ENCODE peak calls at places on chromosome X, in five cellular contexts. K is stimulated activated CD8-positive, alpha-beta memory T cell treated with anti-CD3 and anti-CD28 coated beads, Interleukin-4, amount 100 ng/mL, for 48 hours; Z is heart right ventricle; X is GM03348; I is NCI-H1092. S is an unnamed sample.
A peak's percentile ranks its signal among the peaks of the same experiment; 100 is the strongest.

GRCh38 chrX:150074175-150074574 is 135.9 kb upstream of the EOLA2 start:
- DNase-seq in K (no peak), Z (no peak), X (no peak), I (no peak), S (no peak)

GRCh38 chrX:120731386-120731785 is 101.5 kb upstream of the C1GALT1C1 start:
- DNase-seq in K (no peak), Z (no peak), X (peak; percentile 26), I (no peak), S (no peak)

GRCh38 chrX:39819921-39820849 is 277.6 kb downstream of the BCOR start:
- DNase-seq in K (no peak), Z (no peak), X (no peak), I (no peak), S (no peak)

GRCh38 chrX:9928083-9928482 is 39.1 kb upstream of the CLDN34 start:
- DNase-seq in K (no peak), Z (no peak), X (no peak), I (peak; percentile 19), S (no peak)

GRCh38 chrX:101078716-101079115 is at the start of gene TMEM35A:
- DNase-seq in K (no peak), Z (no peak), X (peak; percentile 33), I (peak; percentile 8), S (no peak)

GRCh38 chrX:73214366-73215094 is at the start of gene NAP1L2:
- DNase-seq in K (peak; percentile 31), Z (peak; percentile 12), X (peak; percentile 8), I (no peak), S (no peak)

GRCh38 chrX:77691916-77692315 is 94.1 kb downstream of the ATRX start:
- DNase-seq in K (no peak), Z (no peak), X (no peak), I (no peak), S (no peak)

GRCh38 chrX:3548743-3549441 is 164.6 kb downstream of the PRKX start:
- DNase-seq in K (no peak), Z (no peak), X (peak; percentile 47), I (peak; percentile 29), S (no peak)

GRCh38 chrX:1407035-1407434 is 15.1 kb upstream of the SLC25A6 start:
- DNase-seq in K (no peak), Z (no peak), X (no peak), I (no peak), S (no peak)

GRCh38 chrX:104282326-104282725 is 27.6 kb upstream of the ESX1 start:
- DNase-seq in K (no peak), Z (no peak), X (no peak), I (no peak), S (no peak)

GRCh38 chrX:106619797-106620196 is 8.0 kb downstream of the RADX start:
- DNase-seq in K (no peak), Z (no peak), X (peak; percentile 2), I (no peak), S (no peak)

GRCh38 chrX:135416546-135416945 is 5.2 kb upstream of the SMIM10L2A start:
- DNase-seq in K (no peak), Z (no peak), X (no peak), I (no peak), S (no peak)

GRCh38 chrX:45368705-45369104 is 168.0 kb upstream of the DIPK2B start:
- DNase-seq in K (no peak), Z (no peak), X (no peak), I (no peak), S (no peak)

GRCh38 chrX:16853537-16853936 is 16.6 kb downstream of the RBBP7 start:
- DNase-seq in K (no peak), Z (no peak), X (no peak), I (no peak), S (no peak)

GRCh38 chrX:71910526-71911022 is at the start of gene NHSL2:
- DNase-seq in K (peak; percentile 38), Z (peak; percentile 34), X (peak; percentile 41), I (peak; percentile 25), S (no peak)

GRCh38 chrX:38891641-38892413 is 90.6 kb downstream of the MID1IP1 start:
- DNase-seq in K (peak; percentile 24), Z (no peak), X (no peak), I (no peak), S (no peak)

GRCh38 chrX:96181571-96181970 is 503.1 kb upstream of the DIAPH2 start:
- DNase-seq in K (no peak), Z (no peak), X (no peak), I (no peak), S (no peak)

GRCh38 chrX:63128509-63128908 is 222.6 kb downstream of the SPIN4 start:
- DNase-seq in K (peak; percentile 28), Z (no peak), X (peak; percentile 2), I (no peak), S (no peak)

GRCh38 chrX:134431894-134432293 is 28.1 kb upstream of the HPRT1 start:
- DNase-seq in K (no peak), Z (no peak), X (peak; percentile 23), I (no peak), S (no peak)

GRCh38 chrX:66918511-66918910 is 279.6 kb upstream of the EDA2R start:
- DNase-seq in K (no peak), Z (no peak), X (no peak), I (no peak), S (no peak)

GRCh38 chrX:49192722-49193328 is 6.7 kb upstream of the PRICKLE3 start:
- DNase-seq in K (peak; percentile 59), Z (no peak), X (peak; percentile 23), I (no peak), S (no peak)

GRCh38 chrX:19846995-19847790 is 40.2 kb downstream of the SH3KBP1 start:
- DNase-seq in K (peak; percentile 52), Z (no peak), X (peak; percentile 79), I (no peak), S (no peak)

GRCh38 chrX:120036704-120037103 is 40.8 kb downstream of the RHOXF2B start:
- DNase-seq in K (no peak), Z (no peak), X (no peak), I (no peak), S (no peak)

GRCh38 chrX:67780694-67781109 is 236.9 kb downstream of the AR start:
- DNase-seq in K (no peak), Z (peak; percentile 58), X (peak; percentile 68), I (peak; percentile 14), S (peak; percentile 94)

GRCh38 chrX:153922932-153923857 is 2.9 kb downstream of the ARHGAP4 start:
- DNase-seq in K (no peak), Z (peak; percentile 82), X (peak; percentile 61), I (peak; percentile 54), S (no peak)

GRCh38 chrX:40933132-40934078 is 151.8 kb upstream of the USP9X start:
- DNase-seq in K (peak; percentile 28), Z (no peak), X (peak; percentile 35), I (no peak), S (no peak)

GRCh38 chrX:140712413-140713173 is 3.0 kb downstream of the LINC00632 start:
- DNase-seq in K (peak; percentile 26), Z (peak; percentile 66), X (peak; percentile 3), I (no peak), S (peak; percentile 85)

GRCh38 chrX:115402299-115402698 is 112.8 kb downstream of the LUZP4 start:
- DNase-seq in K (no peak), Z (no peak), X (no peak), I (no peak), S (no peak)

GRCh38 chrX:154657226-154657805 is 3.9 kb upstream of the CTAG2 start:
- DNase-seq in K (no peak), Z (no peak), X (no peak), I (no peak), S (no peak)

GRCh38 chrX:120207009-120207610 is 43.5 kb upstream of the ZBTB33 start:
- DNase-seq in K (no peak), Z (no peak), X (no peak), I (no peak), S (no peak)

GRCh38 chrX:9566150-9566621 is 101.3 kb downstream of the TBL1X start:
- DNase-seq in K (peak; percentile 23), Z (peak; percentile 16), X (peak; percentile 68), I (no peak), S (peak; percentile 85)

GRCh38 chrX:110310896-110311295 is 7.0 kb downstream of the AMMECR1 start:
- DNase-seq in K (peak; percentile 31), Z (no peak), X (no peak), I (no peak), S (no peak)

GRCh38 chrX:30979271-30979670 is 90.2 kb upstream of the TAB3 start:
- DNase-seq in K (no peak), Z (no peak), X (no peak), I (no peak), S (no peak)

GRCh38 chrX:70423937-70424336 is 823 bp downstream of the GDPD2 start:
- DNase-seq in K (no peak), Z (no peak), X (no peak), I (no peak), S (no peak)

GRCh38 chrX:112867570-112867969 is 26.9 kb upstream of the AMOT start:
- DNase-seq in K (no peak), Z (no peak), X (no peak), I (no peak), S (no peak)

GRCh38 chrX:10656214-10656613 is 35.8 kb upstream of the MID1 start:
- DNase-seq in K (no peak), Z (no peak), X (no peak), I (peak; percentile 80), S (no peak)

GRCh38 chrX:151974336-151975227 is at the start of gene GABRE:
- DNase-seq in K (peak; percentile 21), Z (peak; percentile 68), X (peak; percentile 85), I (no peak), S (peak; percentile 81)

GRCh38 chrX:147911192-147912022 is at the start of gene FMR1:
- DNase-seq in K (peak; percentile 92), Z (peak; percentile 91), X (peak; percentile 97), I (peak; percentile 92), S (peak; percentile 98)

GRCh38 chrX:149286940-149287349 is 218.2 kb downstream of the IDS start:
- DNase-seq in K (peak; percentile 48), Z (no peak), X (peak; percentile 35), I (peak; percentile 0), S (no peak)